ENCODE peak calls at places on chromosome 9, in seven cellular contexts. One of them, this sample, is unnamed.

GRCh38 chr9:96141666-96142065 is 160.3 kb downstream of the HSD17B3 start:
- DNase-seq in pons: no peak
- DNase-seq in brain microvascular endothelial cell: no peak
- DNase-seq in NCI-H774: no peak
- DNase-seq in D721Med: no peak
- DNase-seq in cardiac fibroblast: no peak
- DNase-seq in ecto neural progenitor cell: no peak
- DNase-seq in this sample: no peak

GRCh38 chr9:95615246-95615645 is 98.5 kb upstream of the PTCH1 start:
- DNase-seq in brain microvascular endothelial cell: no peak
- DNase-seq in ecto neural progenitor cell: no peak
- DNase-seq in cardiac fibroblast: no peak
- DNase-seq in D721Med: no peak
- DNase-seq in NCI-H774: no peak
- DNase-seq in pons: no peak
- DNase-seq in this sample: no peak

GRCh38 chr9:13726746-13727145 is 447.3 kb upstream of the MPDZ start:
- DNase-seq in D721Med: no peak
- DNase-seq in pons: no peak
- DNase-seq in cardiac fibroblast: no peak
- DNase-seq in NCI-H774: no peak
- DNase-seq in brain microvascular endothelial cell: no peak
- DNase-seq in ecto neural progenitor cell: no peak
- DNase-seq in this sample: no peak

GRCh38 chr9:6759114-6759977 is 1.6 kb downstream of the KDM4C start:
- DNase-seq in NCI-H774: peak; percentile 35
- DNase-seq in D721Med: no peak
- DNase-seq in pons: no peak
- DNase-seq in cardiac fibroblast: peak; percentile 88
- DNase-seq in ecto neural progenitor cell: no peak
- DNase-seq in brain microvascular endothelial cell: peak; percentile 74
- DNase-seq in this sample: peak; percentile 60

GRCh38 chr9:90002299-90003045 is 397.7 kb downstream of the GADD45G start:
- DNase-seq in ecto neural progenitor cell: no peak
- DNase-seq in cardiac fibroblast: no peak
- DNase-seq in NCI-H774: peak; percentile 26
- DNase-seq in pons: peak; percentile 34
- DNase-seq in brain microvascular endothelial cell: no peak
- DNase-seq in D721Med: no peak
- DNase-seq in this sample: no peak

GRCh38 chr9:130156672-130157071 is 15.5 kb upstream of the NCS1 start:
- DNase-seq in pons: no peak
- DNase-seq in cardiac fibroblast: no peak
- DNase-seq in brain microvascular endothelial cell: no peak
- DNase-seq in D721Med: no peak
- DNase-seq in NCI-H774: no peak
- DNase-seq in ecto neural progenitor cell: no peak
- DNase-seq in this sample: no peak

GRCh38 chr9:133791069-133791468 is 52.9 kb upstream of the SARDH start:
- DNase-seq in ecto neural progenitor cell: no peak
- DNase-seq in cardiac fibroblast: no peak
- DNase-seq in NCI-H774: no peak
- DNase-seq in D721Med: no peak
- DNase-seq in pons: no peak
- DNase-seq in brain microvascular endothelial cell: no peak
- DNase-seq in this sample: no peak

GRCh38 chr9:98094851-98095250 is 24.2 kb downstream of the TRIM14 start:
- DNase-seq in brain microvascular endothelial cell: no peak
- DNase-seq in ecto neural progenitor cell: no peak
- DNase-seq in pons: no peak
- DNase-seq in D721Med: no peak
- DNase-seq in cardiac fibroblast: no peak
- DNase-seq in NCI-H774: no peak
- DNase-seq in this sample: no peak

GRCh38 chr9:108842610-108843295 is 13.0 kb downstream of the ACTL7B start:
- DNase-seq in NCI-H774: no peak
- DNase-seq in D721Med: no peak
- DNase-seq in cardiac fibroblast: no peak
- DNase-seq in pons: no peak
- DNase-seq in brain microvascular endothelial cell: no peak
- DNase-seq in ecto neural progenitor cell: no peak
- DNase-seq in this sample: no peak

GRCh38 chr9:137319434-137319975 is 17.4 kb upstream of the NRARP start:
- DNase-seq in cardiac fibroblast: no peak
- DNase-seq in pons: no peak
- DNase-seq in D721Med: peak; percentile 15
- DNase-seq in brain microvascular endothelial cell: no peak
- DNase-seq in NCI-H774: no peak
- DNase-seq in ecto neural progenitor cell: no peak
- DNase-seq in this sample: no peak

GRCh38 chr9:88313364-88314220 is 74.7 kb upstream of the SPIN1 start:
- DNase-seq in pons: no peak
- DNase-seq in brain microvascular endothelial cell: no peak
- DNase-seq in NCI-H774: no peak
- DNase-seq in cardiac fibroblast: no peak
- DNase-seq in D721Med: no peak
- DNase-seq in ecto neural progenitor cell: no peak
- DNase-seq in this sample: no peak

GRCh38 chr9:88429595-88430430 is 41.6 kb downstream of the SPIN1 start:
- DNase-seq in pons: no peak
- DNase-seq in ecto neural progenitor cell: no peak
- DNase-seq in cardiac fibroblast: no peak
- DNase-seq in NCI-H774: no peak
- DNase-seq in brain microvascular endothelial cell: no peak
- DNase-seq in D721Med: no peak
- DNase-seq in this sample: no peak

This sample was measured in NCI-H226.